ENCODE peak calls at places on chromosomes 12 and 14, in ten cellular contexts. E, G, J, A, R, D, Q, W, M and Y are unnamed samples.

GRCh38 chr12:31768046-31768445 is 39.2 kb upstream of the AMN1 start:
- DNase-seq in A (no peak), J (no peak), Q (no peak), R (no peak), M (no peak), G (no peak), W (no peak), E (no peak), D (no peak), Y (no peak)

GRCh38 chr12:48336066-48336465 is 14.7 kb downstream of the ZNF641 start:
- DNase-seq in D (no peak), W (no peak), R (no peak), M (no peak), J (no peak), A (no peak), Q (no peak), G (no peak), E (no peak), Y (no peak)

GRCh38 chr12:6613776-6614512 is 6.8 kb upstream of the CHD4 start:
- DNase-seq in Q (peak), M (peak), E (peak), D (peak), R (peak), A (peak), G (peak), J (peak), W (peak), Y (peak)

GRCh38 chr12:122965356-122965755 is 907 bp downstream of the ABCB9 start:
- DNase-seq in J (no peak), W (no peak), M (no peak), G (no peak), D (no peak), Q (no peak), R (no peak), E (no peak), A (no peak), Y (no peak)

GRCh38 chr12:29158364-29158763 is 9.3 kb downstream of the FAR2 start:
- DNase-seq in W (no peak), Q (no peak), J (no peak), D (no peak), E (no peak), R (no peak), G (no peak), A (no peak), M (no peak), Y (no peak)

GRCh38 chr14:81529391-81529790 is 4.3 kb downstream of the SEL1L start:
- DNase-seq in R (no peak), G (no peak), J (no peak), Q (no peak), D (peak), E (peak), M (peak), A (no peak), W (no peak), Y (no peak)

GRCh38 chr12:127881371-127882140 is 385.4 kb upstream of the TMEM132C start:
- DNase-seq in R (no peak), J (no peak), D (peak), M (no peak), Q (no peak), A (no peak), W (no peak), E (no peak), G (no peak), Y (no peak)

GRCh38 chr14:105497671-105498429 is 6.8 kb downstream of the TEDC1 start:
- DNase-seq in A (no peak), M (no peak), G (no peak), D (no peak), R (no peak), J (no peak), E (no peak), Q (no peak), W (no peak), Y (no peak)

GRCh38 chr12:58537278-58537677 is 383.0 kb downstream of the LRIG3 start:
- DNase-seq in Q (no peak), G (no peak), A (no peak), D (peak), E (no peak), R (no peak), W (peak), M (peak), J (peak), Y (no peak)

GRCh38 chr12:116150452-116150851 is 127.0 kb downstream of the MED13L start:
- DNase-seq in D (no peak), E (no peak), Q (no peak), W (no peak), J (no peak), R (no peak), G (no peak), A (no peak), M (no peak), Y (no peak)

GRCh38 chr12:6735448-6736191 is 11.8 kb downstream of the COPS7A start:
- DNase-seq in D (peak), M (peak), Q (peak), J (peak), R (peak), A (peak), W (peak), G (peak), E (no peak), Y (no peak)

GRCh38 chr14:37594238-37594915 is 672 bp downstream of the FOXA1 start:
- DNase-seq in G (no peak), J (peak), R (peak), E (peak), M (peak), Q (peak), W (peak), D (peak), A (peak), Y (no peak)

GRCh38 chr14:91963465-91963864 is 16.0 kb upstream of the FBLN5 start:
- DNase-seq in G (no peak), W (peak), M (peak), A (no peak), E (no peak), Q (no peak), D (peak), R (no peak), J (no peak), Y (no peak)

GRCh38 chr14:59570122-59570521 is 6.5 kb downstream of the CCDC175 start:
- DNase-seq in M (peak), Q (no peak), E (no peak), A (peak), G (no peak), J (peak), R (no peak), D (no peak), W (no peak), Y (no peak)

GRCh38 chr14:100784523-100785337 is 41.2 kb upstream of the MEG3 start:
- DNase-seq in D (no peak), J (no peak), A (no peak), G (no peak), M (no peak), E (no peak), W (no peak), R (no peak), Q (no peak), Y (no peak)

GRCh38 chr12:104736307-104736706 is 221.8 kb downstream of the SLC41A2 start:
- DNase-seq in D (peak), E (no peak), W (peak), M (peak), R (no peak), G (no peak), A (no peak), J (no peak), Q (no peak), Y (no peak)

GRCh38 chr12:60387356-60387755 is 791.5 kb downstream of the SLC16A7 start:
- DNase-seq in R (no peak), W (no peak), A (no peak), G (no peak), J (no peak), M (no peak), D (no peak), Q (no peak), E (no peak), Y (no peak)

GRCh38 chr12:98893126-98893525 is 248.0 kb downstream of the APAF1 start:
- DNase-seq in G (no peak), M (no peak), R (no peak), A (no peak), Q (no peak), W (no peak), J (no peak), D (no peak), E (no peak), Y (no peak)

GRCh38 chr14:102295301-102295700 is 9.7 kb downstream of the MOK start:
- DNase-seq in G (no peak), W (no peak), R (no peak), A (no peak), M (peak), J (peak), D (peak), E (no peak), Q (no peak), Y (no peak)

DNA sequence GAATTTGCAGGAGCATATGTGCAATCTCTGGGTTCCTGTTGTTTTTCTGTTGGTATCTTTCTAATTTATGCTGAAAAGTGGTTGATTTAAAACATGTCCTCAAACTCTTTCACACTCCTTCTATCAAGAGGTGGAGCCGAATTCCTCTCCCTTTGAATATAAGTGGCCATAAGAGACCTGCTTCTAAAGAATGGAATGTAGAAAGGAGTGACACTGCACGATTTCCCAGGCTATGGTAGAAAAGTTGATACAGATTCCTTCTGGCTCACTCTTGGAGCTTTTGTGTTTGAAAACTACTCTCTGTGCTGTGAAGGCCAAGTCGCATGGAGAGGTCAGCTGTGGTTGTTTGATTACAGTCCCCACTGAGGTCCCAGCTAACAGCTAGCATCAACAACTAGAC is 613.2 kb downstream of the ETNK1 start:
- DNase-seq in Q (no peak), G (no peak), J (no peak), R (no peak), M (no peak), D (no peak), A (no peak), W (no peak), E (no peak), Y (no peak)
- TF ChIP-seq CTCF in Q (no peak), G (no peak), J (no peak), R (no peak), M (no peak), D (no peak), A (no peak), W (no peak), E (no peak), Y (no peak)

GRCh38 chr12:62827042-62827441 is 107.9 kb downstream of the PPM1H start:
- DNase-seq in R (no peak), W (no peak), D (no peak), Q (no peak), J (peak), E (no peak), M (no peak), G (no peak), A (no peak), Y (no peak)
- TF ChIP-seq CTCF in R (peak), W (peak), D (no peak), Q (no peak), J (peak), E (no peak), M (no peak), G (no peak), A (no peak), Y (no peak)

DNA sequence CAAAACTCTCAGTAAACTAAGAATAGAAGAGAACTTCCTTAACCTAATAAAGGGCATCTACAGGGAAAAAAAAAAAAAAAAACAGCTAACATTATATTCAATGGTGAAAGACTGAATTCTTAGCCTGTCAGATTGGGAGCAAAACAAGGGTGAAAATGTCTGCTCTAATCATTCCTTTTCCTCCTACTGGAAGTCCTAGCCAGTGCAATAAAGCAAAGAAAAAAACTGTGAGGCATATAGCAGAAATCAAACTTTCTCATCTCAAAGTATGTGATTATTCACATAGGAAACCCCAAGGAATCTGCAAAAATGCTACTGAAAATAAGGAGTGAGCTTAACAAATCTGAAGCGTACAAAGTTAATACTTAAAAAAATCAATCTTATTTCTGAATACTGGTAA is 170.7 kb downstream of the NUAK1 start:
- DNase-seq in Q (no peak), G (no peak), R (no peak), J (no peak), A (no peak), E (no peak), M (no peak), D (no peak), W (no peak), Y (no peak)
- TF ChIP-seq CTCF in Q (no peak), G (no peak), R (peak), J (no peak), A (no peak), E (no peak), M (peak), D (peak), W (no peak), Y (no peak)

GRCh38 chr14:22630066-22630465 is 14.1 kb downstream of the OR6J1 start:
- DNase-seq in R (no peak), M (no peak), E (no peak), Q (no peak), D (no peak), J (no peak), W (no peak), G (no peak), A (no peak), Y (no peak)
- TF ChIP-seq CTCF in R (no peak), M (no peak), E (no peak), Q (no peak), D (no peak), J (no peak), W (no peak), G (no peak), A (no peak), Y (no peak)

GRCh38 chr12:19507823-19508222 is 68.5 kb downstream of the AEBP2 start:
- DNase-seq in J (no peak), A (no peak), D (peak), M (peak), E (no peak), Q (no peak), R (no peak), G (no peak), W (no peak), Y (no peak)
- TF ChIP-seq CTCF in J (peak), A (no peak), D (peak), M (peak), E (peak), Q (no peak), R (peak), G (no peak), W (no peak), Y (no peak)

GRCh38 chr12:51389302-51389999 is 1.8 kb downstream of the GALNT6 start:
- DNase-seq in D (no peak), G (peak), Q (no peak), A (no peak), R (no peak), E (no peak), M (peak), W (no peak), J (peak), Y (no peak)

GRCh38 chr12:51392556-51393237 is 1.5 kb upstream of the GALNT6 start:
- DNase-seq in A (peak), G (peak), D (peak), J (no peak), W (no peak), M (no peak), R (no peak), Q (peak), E (no peak), Y (peak)

GRCh38 chr12:51390457-51391046 is 654 bp downstream of the GALNT6 start:
- DNase-seq in E (no peak), R (no peak), A (no peak), Q (no peak), J (peak), G (no peak), D (no peak), M (no peak), W (no peak), Y (no peak)

GRCh38 chr12:51388826-51389225 is 2.4 kb downstream of the GALNT6 start:
- DNase-seq in A (no peak), E (no peak), D (no peak), W (no peak), G (no peak), R (no peak), M (no peak), J (no peak), Q (no peak), Y (no peak)

DNA sequence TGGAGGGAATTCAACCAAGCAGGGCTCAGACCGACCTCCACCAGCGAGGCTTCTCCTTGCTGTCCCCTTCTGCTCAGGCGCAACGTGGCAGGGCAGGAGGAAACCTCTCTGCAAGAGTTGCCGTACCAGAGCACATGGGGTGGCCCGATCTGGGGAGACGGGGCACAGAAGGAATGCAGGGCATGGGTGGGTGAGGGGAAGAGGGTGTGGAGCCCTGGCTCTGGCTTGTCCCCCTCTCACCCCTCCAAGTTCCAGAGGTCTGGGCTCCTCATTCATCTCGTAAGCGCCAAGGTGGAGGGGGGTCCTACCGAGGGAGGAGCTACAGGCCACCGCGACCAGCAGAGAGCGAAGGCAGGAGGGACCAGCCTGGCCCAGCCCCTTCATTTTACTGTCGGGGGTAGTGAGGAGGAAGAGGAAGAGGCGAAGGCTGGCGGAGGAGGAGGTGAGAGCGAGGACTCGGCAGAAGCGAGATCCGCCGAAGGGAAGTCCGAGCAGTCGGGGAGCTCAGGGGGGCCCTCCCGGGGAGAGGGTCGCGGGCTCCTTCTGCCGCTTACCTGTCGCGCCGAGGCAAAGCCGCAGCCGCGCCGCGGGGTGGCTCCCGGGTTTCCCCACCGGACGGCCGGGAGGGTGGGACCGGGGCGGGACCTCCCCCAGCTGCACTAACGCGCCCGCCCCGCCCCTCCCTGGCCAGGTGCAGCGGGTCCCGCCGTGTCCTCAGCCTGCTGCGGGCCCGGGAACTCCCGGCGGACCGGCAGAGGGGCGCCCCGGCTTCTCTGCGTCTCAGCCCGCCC is at the start of gene GALNT6:
- DNase-seq in E (no peak), M (no peak), J (peak), D (no peak), W (no peak), G (peak), Q (peak), R (peak), A (peak), Y (peak)
- TF ChIP-seq CTCF in E (no peak), M (no peak), J (no peak), D (no peak), W (no peak), G (no peak), Q (no peak), R (no peak), A (no peak), Y (no peak)

GRCh38 chr12:124519741-124520140 is 47.7 kb downstream of the NCOR2 start:
- DNase-seq in E (no peak), M (no peak), A (no peak), R (no peak), Q (no peak), J (no peak), D (no peak), W (no peak), G (no peak), Y (no peak)

GRCh38 chr12:124517260-124518050 is 50.0 kb downstream of the NCOR2 start:
- DNase-seq in R (no peak), M (peak), J (peak), Q (no peak), E (no peak), G (no peak), W (no peak), A (peak), D (peak), Y (no peak)

GRCh38 chr12:124518051-124518932 is 49.1 kb downstream of the NCOR2 start:
- DNase-seq in E (peak), G (no peak), R (no peak), J (peak), Q (no peak), A (peak), W (peak), M (peak), D (peak), Y (no peak)

GRCh38 chr12:124520896-124521295 is 46.5 kb downstream of the NCOR2 start:
- DNase-seq in E (no peak), M (no peak), A (no peak), Q (no peak), D (no peak), W (no peak), R (no peak), J (no peak), G (no peak), Y (no peak)

DNA sequence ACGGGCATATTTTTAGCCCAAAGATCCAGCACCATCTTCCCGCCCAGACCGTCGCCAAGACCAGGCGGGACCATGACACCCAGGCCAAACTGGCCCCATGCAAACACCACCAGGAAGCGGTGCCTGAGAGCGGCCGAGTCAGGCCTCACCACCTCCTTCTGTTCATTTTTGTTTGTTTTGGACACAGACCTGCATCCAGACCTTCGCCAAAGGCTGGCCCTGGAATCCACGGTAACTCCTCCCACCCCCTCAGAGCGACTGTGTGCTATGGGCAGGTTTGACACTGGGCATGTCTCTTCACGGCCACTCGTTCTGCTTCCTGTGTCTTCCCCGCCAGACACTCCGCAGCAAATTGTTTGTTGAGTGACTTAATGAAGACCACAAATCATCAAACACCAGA is 47.2 kb downstream of the NCOR2 start:
- DNase-seq in E (no peak), G (no peak), J (peak), A (peak), W (no peak), R (no peak), D (no peak), Q (no peak), M (peak), Y (no peak)
- TF ChIP-seq CTCF in E (no peak), G (no peak), J (no peak), A (no peak), W (no peak), R (no peak), D (no peak), Q (no peak), M (no peak), Y (no peak)